ENCODE peak calls at places on chromosomes 12 and 14, in nine cellular contexts. One of them, this sample, is unnamed.

GRCh38 chr14:76957224-76957881 is 71.2 kb downstream of the IRF2BPL start:
- DNase-seq in GM23248: peak
- DNase-seq in breast epithelium: no peak
- DNase-seq in uterus: no peak
- DNase-seq in right cardiac atrium: no peak
- DNase-seq in naive thymus-derived CD4-positive, alpha-beta T cell: no peak
- DNase-seq in cardiac muscle cell: no peak
- DNase-seq in OCI-LY7: no peak
- DNase-seq in psoas muscle: no peak
- DNase-seq in this sample: no peak

GRCh38 chr12:65229441-65229840 is 49.0 kb upstream of the MSRB3 start:
- DNase-seq in GM23248: peak
- DNase-seq in breast epithelium: no peak
- DNase-seq in uterus: no peak
- DNase-seq in right cardiac atrium: no peak
- DNase-seq in naive thymus-derived CD4-positive, alpha-beta T cell: no peak
- DNase-seq in cardiac muscle cell: peak
- DNase-seq in OCI-LY7: no peak
- DNase-seq in psoas muscle: no peak
- DNase-seq in this sample: no peak

GRCh38 chr14:72599579-72600470 is 294.1 kb downstream of the DPF3 start:
- DNase-seq in GM23248: no peak
- DNase-seq in breast epithelium: no peak
- DNase-seq in uterus: no peak
- DNase-seq in right cardiac atrium: no peak
- DNase-seq in naive thymus-derived CD4-positive, alpha-beta T cell: no peak
- DNase-seq in cardiac muscle cell: peak
- DNase-seq in OCI-LY7: no peak
- DNase-seq in psoas muscle: no peak
- DNase-seq in this sample: no peak

GRCh38 chr12:10607885-10608458 is 5.4 kb downstream of the MAGOHB start:
- DNase-seq in GM23248: peak
- DNase-seq in breast epithelium: no peak
- DNase-seq in uterus: no peak
- DNase-seq in right cardiac atrium: no peak
- DNase-seq in naive thymus-derived CD4-positive, alpha-beta T cell: no peak
- DNase-seq in cardiac muscle cell: peak
- DNase-seq in OCI-LY7: peak
- DNase-seq in psoas muscle: no peak
- DNase-seq in this sample: no peak

GRCh38 chr12:22361785-22362184 is 27.3 kb upstream of the ST8SIA1 start:
- DNase-seq in GM23248: no peak
- DNase-seq in breast epithelium: no peak
- DNase-seq in uterus: no peak
- DNase-seq in right cardiac atrium: no peak
- DNase-seq in naive thymus-derived CD4-positive, alpha-beta T cell: no peak
- DNase-seq in cardiac muscle cell: no peak
- DNase-seq in OCI-LY7: no peak
- DNase-seq in psoas muscle: no peak
- DNase-seq in this sample: no peak

GRCh38 chr12:106080111-106080732 is 58.5 kb downstream of the NUAK1 start:
- DNase-seq in GM23248: peak
- DNase-seq in breast epithelium: peak
- DNase-seq in uterus: peak
- DNase-seq in right cardiac atrium: no peak
- DNase-seq in naive thymus-derived CD4-positive, alpha-beta T cell: no peak
- DNase-seq in cardiac muscle cell: peak
- DNase-seq in OCI-LY7: no peak
- DNase-seq in psoas muscle: no peak
- DNase-seq in this sample: no peak

GRCh38 chr12:57893460-57894353 is 47.2 kb upstream of the CTDSP2 start:
- DNase-seq in GM23248: peak
- DNase-seq in breast epithelium: peak
- DNase-seq in uterus: peak
- DNase-seq in right cardiac atrium: peak
- DNase-seq in naive thymus-derived CD4-positive, alpha-beta T cell: no peak
- DNase-seq in cardiac muscle cell: peak
- DNase-seq in OCI-LY7: no peak
- DNase-seq in psoas muscle: peak
- DNase-seq in this sample: peak

GRCh38 chr12:40248585-40249297 is 23.9 kb downstream of the LRRK2 start:
- DNase-seq in GM23248: peak
- DNase-seq in breast epithelium: no peak
- DNase-seq in uterus: no peak
- DNase-seq in right cardiac atrium: no peak
- DNase-seq in naive thymus-derived CD4-positive, alpha-beta T cell: no peak
- DNase-seq in cardiac muscle cell: no peak
- DNase-seq in OCI-LY7: peak
- DNase-seq in psoas muscle: no peak
- DNase-seq in this sample: no peak

GRCh38 chr12:76176935-76177334 is 92.5 kb upstream of the NAP1L1 start:
- DNase-seq in GM23248: peak
- DNase-seq in breast epithelium: no peak
- DNase-seq in uterus: no peak
- DNase-seq in right cardiac atrium: no peak
- DNase-seq in naive thymus-derived CD4-positive, alpha-beta T cell: no peak
- DNase-seq in cardiac muscle cell: no peak
- DNase-seq in OCI-LY7: no peak
- DNase-seq in psoas muscle: no peak
- DNase-seq in this sample: no peak

GRCh38 chr14:62592877-62593276 is 452.4 kb downstream of the KCNH5 start:
- DNase-seq in GM23248: no peak
- DNase-seq in breast epithelium: no peak
- DNase-seq in uterus: no peak
- DNase-seq in right cardiac atrium: no peak
- DNase-seq in naive thymus-derived CD4-positive, alpha-beta T cell: no peak
- DNase-seq in cardiac muscle cell: no peak
- DNase-seq in OCI-LY7: no peak
- DNase-seq in psoas muscle: no peak
- DNase-seq in this sample: no peak

GRCh38 chr14:50225974-50226297 is 5.4 kb downstream of the SOS2 start:
- DNase-seq in GM23248: no peak
- DNase-seq in breast epithelium: no peak
- DNase-seq in uterus: no peak
- DNase-seq in right cardiac atrium: no peak
- DNase-seq in naive thymus-derived CD4-positive, alpha-beta T cell: no peak
- DNase-seq in cardiac muscle cell: no peak
- DNase-seq in OCI-LY7: no peak
- DNase-seq in psoas muscle: no peak
- DNase-seq in this sample: no peak

GRCh38 chr14:105387530-105387922 is 10.8 kb upstream of the TEX22 start:
- DNase-seq in GM23248: no peak
- DNase-seq in breast epithelium: no peak
- DNase-seq in uterus: no peak
- DNase-seq in right cardiac atrium: no peak
- DNase-seq in naive thymus-derived CD4-positive, alpha-beta T cell: no peak
- DNase-seq in cardiac muscle cell: no peak
- DNase-seq in OCI-LY7: no peak
- DNase-seq in psoas muscle: no peak
- DNase-seq in this sample: no peak

GRCh38 chr14:79274641-79275366 is 936.5 kb downstream of the DIO2 start:
- DNase-seq in GM23248: peak
- DNase-seq in breast epithelium: no peak
- DNase-seq in uterus: no peak
- DNase-seq in right cardiac atrium: no peak
- DNase-seq in naive thymus-derived CD4-positive, alpha-beta T cell: no peak
- DNase-seq in cardiac muscle cell: no peak
- DNase-seq in OCI-LY7: no peak
- DNase-seq in psoas muscle: no peak
- DNase-seq in this sample: no peak

GRCh38 chr14:80974338-80975078 is 19.1 kb downstream of the TSHR start:
- DNase-seq in GM23248: peak
- DNase-seq in breast epithelium: no peak
- DNase-seq in uterus: no peak
- DNase-seq in right cardiac atrium: no peak
- DNase-seq in naive thymus-derived CD4-positive, alpha-beta T cell: no peak
- DNase-seq in cardiac muscle cell: peak
- DNase-seq in OCI-LY7: no peak
- DNase-seq in psoas muscle: no peak
- DNase-seq in this sample: no peak

DNA sequence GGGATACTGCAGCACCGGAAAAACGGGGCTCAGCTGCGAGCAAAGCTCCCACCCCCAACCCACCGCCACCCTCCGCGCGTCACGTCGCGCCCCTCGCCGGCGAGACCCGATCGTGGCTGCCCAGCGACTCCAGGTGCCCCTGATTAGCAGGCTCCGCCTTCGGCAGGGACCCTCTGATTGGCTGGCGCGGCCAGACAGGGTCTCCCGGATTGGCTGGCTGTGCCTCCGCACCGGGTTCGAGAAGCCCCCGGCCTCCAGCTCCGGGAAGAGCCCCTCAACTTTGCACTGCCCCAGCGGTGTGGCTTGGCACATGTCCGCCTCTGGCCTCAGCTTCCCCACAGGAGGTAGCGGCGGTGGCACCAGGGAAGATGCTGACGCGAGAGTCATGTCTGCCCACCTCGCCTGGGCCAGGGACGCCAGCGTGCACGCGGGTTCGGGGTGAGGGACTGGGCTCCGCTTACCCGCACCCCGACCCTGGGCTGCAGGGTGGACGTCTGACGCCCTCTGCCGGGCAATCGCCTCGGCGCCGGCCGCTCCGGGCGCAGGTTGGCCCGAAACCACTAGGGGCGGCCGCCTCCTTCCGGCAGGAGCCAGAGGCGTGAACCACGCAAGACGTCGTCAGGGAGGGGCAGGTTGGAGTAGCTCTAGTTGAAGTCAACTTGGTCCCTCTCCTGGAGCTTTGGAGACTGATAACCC is 496 bp upstream of the RHOF start:
- DNase-seq in GM23248: peak
- DNase-seq in breast epithelium: peak
- DNase-seq in uterus: peak
- DNase-seq in right cardiac atrium: peak
- DNase-seq in naive thymus-derived CD4-positive, alpha-beta T cell: peak
- DNase-seq in cardiac muscle cell: peak
- DNase-seq in OCI-LY7: peak
- DNase-seq in psoas muscle: peak
- DNase-seq in this sample: peak
- H3K27ac ChIP-seq in GM23248: peak
- H3K27ac ChIP-seq in breast epithelium: peak
- H3K27ac ChIP-seq in uterus: peak
- H3K27ac ChIP-seq in right cardiac atrium: peak
- H3K27ac ChIP-seq in naive thymus-derived CD4-positive, alpha-beta T cell: peak
- H3K27ac ChIP-seq in cardiac muscle cell: peak
- H3K27ac ChIP-seq in OCI-LY7: peak
- H3K27ac ChIP-seq in psoas muscle: peak
- H3K27ac ChIP-seq in this sample: peak

DNA sequence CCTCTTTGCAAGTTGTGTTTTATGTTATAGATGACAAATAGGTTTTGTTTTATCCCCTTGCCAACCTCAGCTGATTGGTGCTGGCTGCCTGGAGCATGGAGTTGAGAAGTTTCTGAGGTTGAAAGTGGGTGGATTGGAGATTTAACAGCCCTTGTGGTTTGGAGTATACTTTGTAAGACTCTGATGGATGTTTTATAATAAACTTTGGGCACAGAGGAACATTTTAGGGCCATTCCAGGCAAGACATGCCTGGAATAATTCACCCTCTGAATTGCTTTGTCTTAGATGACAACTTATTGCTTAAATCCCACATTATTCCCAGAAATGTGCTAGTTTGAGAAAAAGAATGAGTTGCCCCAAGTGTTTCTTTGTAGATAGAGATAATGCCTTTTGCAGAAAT is 158.9 kb downstream of the SLC5A8 start:
- DNase-seq in GM23248: peak
- DNase-seq in breast epithelium: no peak
- DNase-seq in uterus: no peak
- DNase-seq in right cardiac atrium: no peak
- DNase-seq in naive thymus-derived CD4-positive, alpha-beta T cell: no peak
- DNase-seq in cardiac muscle cell: peak
- DNase-seq in OCI-LY7: no peak
- DNase-seq in psoas muscle: no peak
- DNase-seq in this sample: no peak
- H3K27ac ChIP-seq in GM23248: peak
- H3K27ac ChIP-seq in breast epithelium: no peak
- H3K27ac ChIP-seq in uterus: no peak
- H3K27ac ChIP-seq in right cardiac atrium: no peak
- H3K27ac ChIP-seq in naive thymus-derived CD4-positive, alpha-beta T cell: no peak
- H3K27ac ChIP-seq in cardiac muscle cell: no peak
- H3K27ac ChIP-seq in OCI-LY7: no peak
- H3K27ac ChIP-seq in psoas muscle: no peak
- H3K27ac ChIP-seq in this sample: no peak

GRCh38 chr12:16606117-16606200 is at the start of gene LMO3:
- DNase-seq in GM23248: no peak
- DNase-seq in breast epithelium: no peak
- DNase-seq in uterus: no peak
- DNase-seq in right cardiac atrium: no peak
- DNase-seq in naive thymus-derived CD4-positive, alpha-beta T cell: no peak
- DNase-seq in cardiac muscle cell: no peak
- DNase-seq in OCI-LY7: no peak
- DNase-seq in psoas muscle: no peak
- DNase-seq in this sample: no peak
- H3K27ac ChIP-seq in GM23248: no peak
- H3K27ac ChIP-seq in breast epithelium: no peak
- H3K27ac ChIP-seq in uterus: peak
- H3K27ac ChIP-seq in right cardiac atrium: peak
- H3K27ac ChIP-seq in naive thymus-derived CD4-positive, alpha-beta T cell: no peak
- H3K27ac ChIP-seq in cardiac muscle cell: peak
- H3K27ac ChIP-seq in OCI-LY7: peak
- H3K27ac ChIP-seq in psoas muscle: no peak
- H3K27ac ChIP-seq in this sample: peak

GRCh38 chr12:115975411-115975810 is 302.1 kb downstream of the MED13L start:
- DNase-seq in GM23248: no peak
- DNase-seq in breast epithelium: no peak
- DNase-seq in uterus: no peak
- DNase-seq in right cardiac atrium: no peak
- DNase-seq in naive thymus-derived CD4-positive, alpha-beta T cell: no peak
- DNase-seq in cardiac muscle cell: no peak
- DNase-seq in OCI-LY7: no peak
- DNase-seq in psoas muscle: no peak
- DNase-seq in this sample: no peak

GRCh38 chr12:115973968-115974765 is 303.3 kb downstream of the MED13L start:
- DNase-seq in GM23248: no peak
- DNase-seq in breast epithelium: no peak
- DNase-seq in uterus: no peak
- DNase-seq in right cardiac atrium: no peak
- DNase-seq in naive thymus-derived CD4-positive, alpha-beta T cell: no peak
- DNase-seq in cardiac muscle cell: no peak
- DNase-seq in OCI-LY7: no peak
- DNase-seq in psoas muscle: no peak
- DNase-seq in this sample: no peak

GRCh38 chr12:115972241-115972640 is 305.3 kb downstream of the MED13L start:
- DNase-seq in GM23248: no peak
- DNase-seq in breast epithelium: no peak
- DNase-seq in uterus: no peak
- DNase-seq in right cardiac atrium: no peak
- DNase-seq in naive thymus-derived CD4-positive, alpha-beta T cell: no peak
- DNase-seq in cardiac muscle cell: no peak
- DNase-seq in OCI-LY7: no peak
- DNase-seq in psoas muscle: no peak
- DNase-seq in this sample: no peak

DNA sequence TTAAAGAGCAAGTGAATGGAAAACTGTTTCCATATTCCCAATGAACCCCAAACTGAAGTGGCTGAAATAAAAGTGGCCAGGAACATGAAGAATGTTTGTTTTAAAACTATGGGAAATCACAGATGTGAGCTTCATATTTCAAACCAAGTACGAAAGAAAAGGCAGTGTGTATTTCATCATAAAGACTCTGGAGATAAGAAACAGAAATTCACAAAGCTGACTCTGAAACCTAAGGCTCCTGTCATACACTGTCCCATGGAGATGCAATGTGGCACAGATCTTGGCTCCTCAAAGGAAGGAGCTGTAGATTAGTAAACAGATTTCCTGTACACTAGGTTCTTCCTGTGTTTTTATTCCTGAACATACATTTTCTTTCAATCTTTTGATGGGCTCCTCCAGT is 304.4 kb downstream of the MED13L start:
- DNase-seq in GM23248: no peak
- DNase-seq in breast epithelium: no peak
- DNase-seq in uterus: no peak
- DNase-seq in right cardiac atrium: no peak
- DNase-seq in naive thymus-derived CD4-positive, alpha-beta T cell: no peak
- DNase-seq in cardiac muscle cell: peak
- DNase-seq in OCI-LY7: no peak
- DNase-seq in psoas muscle: no peak
- DNase-seq in this sample: no peak
- H3K27ac ChIP-seq in GM23248: no peak
- H3K27ac ChIP-seq in breast epithelium: no peak
- H3K27ac ChIP-seq in uterus: no peak
- H3K27ac ChIP-seq in right cardiac atrium: no peak
- H3K27ac ChIP-seq in naive thymus-derived CD4-positive, alpha-beta T cell: no peak
- H3K27ac ChIP-seq in cardiac muscle cell: peak
- H3K27ac ChIP-seq in OCI-LY7: no peak
- H3K27ac ChIP-seq in psoas muscle: no peak
- H3K27ac ChIP-seq in this sample: no peak

This sample was measured in coronary artery.